ENCODE peak calls at places on chromosomes 1 and 21, in ten cellular contexts. T is activated CD8-positive, alpha-beta memory T cell treated with anti-CD3 and anti-CD28 coated beads for 4 hours; A is GM04503; F is glutamatergic neuron; I is stimulated activated CD8-positive, alpha-beta memory T cell treated with anti-CD3 and anti-CD28 coated beads, Interleukin-2, amount 100 ng/mL, for 48 hours; G is activated CD4-positive, alpha-beta T cell treated with anti-CD3 and anti-CD28 coated beads for 24 hours; Q is AG09319; V is hepatocyte; C is activated naive CD4-positive, alpha-beta T cell treated with Interleukin-2 at 50 U/mL for 16 hours; O is CD4-positive, alpha-beta T cell. P is an unnamed sample.

GRCh38 chr1:79151006-79151796 is 144.7 kb upstream of the ADGRL4 start:
- DNase-seq in A (no peak), Q (no peak), I (no peak), C (no peak), F (no peak), T (no peak), O (no peak), V (no peak), G (no peak), P (no peak)

GRCh38 chr1:14027099-14027498 is 327.1 kb downstream of the PRDM2 start:
- DNase-seq in F (peak; percentile 25), O (no peak), C (no peak), I (no peak), A (no peak), Q (no peak), G (no peak), V (no peak), T (no peak), P (no peak)

GRCh38 chr1:221315330-221315729 is 426.6 kb downstream of the DUSP10 start:
- DNase-seq in F (no peak), G (no peak), Q (peak; percentile 53), V (no peak), C (no peak), A (peak; percentile 61), I (no peak), O (no peak), T (no peak), P (no peak)

GRCh38 chr1:232519186-232519585 is 110.7 kb downstream of the SIPA1L2 start:
- DNase-seq in I (no peak), C (no peak), V (no peak), Q (no peak), A (no peak), G (no peak), O (no peak), T (no peak), F (no peak), P (peak; percentile 87)

GRCh38 chr1:109980324-109981127 is 4.0 kb upstream of the AHCYL1 start:
- DNase-seq in C (peak; percentile 8), A (no peak), Q (no peak), F (no peak), I (no peak), T (no peak), G (no peak), V (peak; percentile 47), O (no peak), P (peak; percentile 22)

GRCh38 chr21:35075546-35075945 is 26.4 kb upstream of the RUNX1 start:
- DNase-seq in T (no peak), V (peak; percentile 45), F (no peak), Q (no peak), G (no peak), C (no peak), A (peak; percentile 31), I (no peak), O (no peak), P (no peak)

GRCh38 chr1:92903765-92904164 is 57.5 kb downstream of the DIPK1A start:
- DNase-seq in I (no peak), T (no peak), C (no peak), Q (no peak), O (no peak), G (no peak), V (no peak), A (no peak), F (no peak), P (no peak)

GRCh38 chr21:21715286-21715969 is 717.2 kb downstream of the NCAM2 start:
- DNase-seq in A (peak; percentile 58), T (no peak), F (no peak), C (no peak), Q (no peak), V (no peak), G (no peak), I (no peak), O (no peak), P (no peak)

GRCh38 chr1:222373831-222374603 is 173.9 kb downstream of the HHIPL2 start:
- DNase-seq in O (no peak), C (no peak), F (no peak), A (no peak), Q (no peak), G (no peak), I (no peak), T (no peak), V (no peak), P (no peak)

GRCh38 chr1:233326995-233327937 is at the start of gene MAP3K21:
- DNase-seq in O (peak; percentile 89), A (no peak), I (peak; percentile 85), G (peak; percentile 74), T (peak; percentile 80), C (peak; percentile 89), V (peak; percentile 94), Q (no peak), F (peak; percentile 56), P (peak; percentile 97)

GRCh38 chr21:17903029-17903806 is 84.1 kb upstream of the C21orf91 start:
- DNase-seq in T (no peak), O (no peak), G (no peak), C (no peak), V (peak; percentile 56), I (no peak), F (no peak), Q (no peak), A (no peak), P (peak; percentile 71)

GRCh38 chr1:212688338-212689047 is 11.1 kb downstream of the BATF3 start:
- DNase-seq in I (no peak), O (no peak), A (no peak), F (no peak), G (no peak), T (no peak), C (no peak), V (peak; percentile 27), Q (no peak), P (no peak)

GRCh38 chr1:118947003-118947765 is 41.0 kb downstream of the TBX15 start:
- DNase-seq in C (no peak), G (no peak), Q (no peak), F (no peak), T (no peak), A (no peak), V (no peak), O (no peak), I (no peak), P (no peak)

GRCh38 chr21:37072239-37072987 is 458 bp downstream of the PIGP start:
- DNase-seq in G (peak; percentile 58), I (no peak), O (peak; percentile 63), Q (peak; percentile 40), T (peak; percentile 49), V (peak; percentile 93), C (no peak), F (peak; percentile 76), A (no peak), P (peak; percentile 85)

GRCh38 chr1:30782361-30783243 is 25.0 kb upstream of the LAPTM5 start:
- DNase-seq in I (peak; percentile 62), O (peak; percentile 64), G (peak; percentile 75), A (no peak), F (peak; percentile 87), C (peak; percentile 74), V (peak; percentile 85), Q (no peak), T (peak; percentile 44), P (peak; percentile 71)

GRCh38 chr1:230215049-230215448 is 148.0 kb downstream of the GALNT2 start:
- DNase-seq in I (no peak), C (no peak), Q (no peak), G (no peak), T (no peak), V (peak; percentile 55), F (peak; percentile 38), O (no peak), A (no peak), P (no peak)

GRCh38 chr21:38170283-38170682 is 86.5 kb upstream of the KCNJ15 start:
- DNase-seq in F (no peak), O (no peak), T (no peak), A (no peak), V (peak; percentile 26), C (no peak), G (no peak), Q (no peak), I (no peak), P (no peak)

GRCh38 chr1:1921901-1922753 is 3.0 kb upstream of the TMEM52 start:
- DNase-seq in G (no peak), I (no peak), C (no peak), T (no peak), F (no peak), V (peak; percentile 6), O (no peak), A (no peak), Q (no peak), P (no peak)

GRCh38 chr1:159958721-159959380 is 4.8 kb upstream of the SLAMF9 start:
- DNase-seq in T (no peak), F (no peak), Q (no peak), A (no peak), C (no peak), G (no peak), I (no peak), O (no peak), V (no peak), P (no peak)

GRCh38 chr1:50827546-50827945 is 132.5 kb downstream of the FAF1 start:
- DNase-seq in C (no peak), O (no peak), G (no peak), Q (no peak), I (no peak), V (no peak), A (no peak), F (no peak), T (no peak), P (no peak)

GRCh38 chr1:65105596-65105995 is 42.4 kb upstream of the AK4 start:
- DNase-seq in T (no peak), V (no peak), I (no peak), F (no peak), O (no peak), G (no peak), C (no peak), A (no peak), Q (no peak), P (no peak)

GRCh38 chr21:41642399-41642798 is 124.5 kb downstream of the RIPK4 start:
- DNase-seq in A (no peak), Q (no peak), V (no peak), T (no peak), C (no peak), O (no peak), G (no peak), F (no peak), I (no peak), P (no peak)

GRCh38 chr1:210400043-210400840 is 71.5 kb downstream of the HHAT start:
- DNase-seq in C (peak; percentile 55), O (peak; percentile 26), V (peak; percentile 79), Q (peak; percentile 43), A (no peak), F (peak; percentile 66), I (peak; percentile 34), T (peak; percentile 5), G (peak; percentile 25), P (peak; percentile 50)

GRCh38 chr1:7967206-7967605 is 5.7 kb downstream of the PARK7 start:
- DNase-seq in O (no peak), A (no peak), C (no peak), Q (no peak), G (no peak), V (no peak), I (no peak), T (no peak), F (no peak), P (peak; percentile 21)

GRCh38 chr1:230598745-230599144 is 43.5 kb upstream of the COG2 start:
- DNase-seq in F (no peak), O (no peak), V (no peak), G (no peak), Q (no peak), T (no peak), A (no peak), C (no peak), I (no peak), P (no peak)

GRCh38 chr1:155208656-155209372 is at the start of gene MTX1:
- DNase-seq in O (peak; percentile 82), F (peak; percentile 95), I (peak; percentile 82), V (peak; percentile 96), G (peak; percentile 81), Q (peak; percentile 76), C (peak; percentile 91), T (peak; percentile 83), A (no peak), P (peak; percentile 93)

GRCh38 chr1:179177614-179178013 is 51.9 kb downstream of the ABL2 start:
- DNase-seq in O (no peak), G (no peak), V (no peak), Q (no peak), I (no peak), F (no peak), T (no peak), A (no peak), C (no peak), P (no peak)

GRCh38 chr21:31045841-31046240 is 7.6 kb upstream of the KRTAP19-8 start:
- DNase-seq in T (no peak), I (no peak), F (no peak), A (no peak), V (no peak), Q (no peak), G (no peak), O (no peak), C (no peak), P (no peak)

P was measured in NCI-H345.